ENCODE peak calls at places on chromosomes 4 and X, in four cellular contexts. D, H, B and J are unnamed samples.
A peak's percentile ranks its signal among the peaks of the same experiment; 100 is the strongest.

GRCh38 chr4:122783301-122784215 is 43.1 kb upstream of the FGF2 start:
- DNase-seq in D (peak; percentile 21), H (peak; percentile 99), B (peak; percentile 85), J (no peak)

GRCh38 chrX:101078716-101079115 is at the start of gene TMEM35A:
- DNase-seq in D (peak; percentile 8), H (peak; percentile 15), B (no peak), J (peak; percentile 25)

GRCh38 chr4:85740431-85740861 is 265.5 kb downstream of the ARHGAP24 start:
- DNase-seq in D (no peak), H (no peak), B (no peak), J (no peak)

GRCh38 chrX:110407910-110408545 is 49.4 kb downstream of the RTL9 start:
- DNase-seq in D (peak; percentile 28), H (peak; percentile 55), B (peak; percentile 70), J (peak; percentile 18)

GRCh38 chr4:114236370-114236769 is 256.9 kb upstream of the ARSJ start:
- DNase-seq in D (no peak), H (no peak), B (no peak), J (no peak)

GRCh38 chr4:5220028-5220427 is 168.7 kb downstream of the STK32B start:
- DNase-seq in D (no peak), H (no peak), B (peak; percentile 1), J (no peak)

GRCh38 chrX:103562801-103563200 is 22.5 kb upstream of the TCEAL4 start:
- DNase-seq in D (no peak), H (peak; percentile 0), B (peak; percentile 30), J (no peak)

GRCh38 chr4:99828477-99828876 is 11.8 kb downstream of the DAPP1 start:
- DNase-seq in D (no peak), H (no peak), B (peak; percentile 64), J (no peak)

GRCh38 chr4:124785645-124786044 is 73.1 kb upstream of the ANKRD50 start:
- DNase-seq in D (no peak), H (no peak), B (no peak), J (no peak)

GRCh38 chr4:26746742-26747351 is 113.8 kb upstream of the STIM2 start:
- DNase-seq in D (no peak), H (no peak), B (peak; percentile 29), J (no peak)

GRCh38 chr4:6405417-6405747 is 67.0 kb downstream of the PPP2R2C start:
- DNase-seq in D (no peak), H (no peak), B (no peak), J (peak; percentile 49)

GRCh38 chr4:173274744-173275143 is 59.4 kb downstream of the HMGB2 start:
- DNase-seq in D (no peak), H (no peak), B (no peak), J (no peak)

GRCh38 chrX:149527705-149528104 is 13.1 kb upstream of the EOLA1 start:
- DNase-seq in D (no peak), H (peak; percentile 29), B (peak; percentile 49), J (no peak)
- TF ChIP-seq CTCF in D (peak; percentile 44), H (peak; percentile 62), B (peak; percentile 68), J (peak; percentile 48)

DNA sequence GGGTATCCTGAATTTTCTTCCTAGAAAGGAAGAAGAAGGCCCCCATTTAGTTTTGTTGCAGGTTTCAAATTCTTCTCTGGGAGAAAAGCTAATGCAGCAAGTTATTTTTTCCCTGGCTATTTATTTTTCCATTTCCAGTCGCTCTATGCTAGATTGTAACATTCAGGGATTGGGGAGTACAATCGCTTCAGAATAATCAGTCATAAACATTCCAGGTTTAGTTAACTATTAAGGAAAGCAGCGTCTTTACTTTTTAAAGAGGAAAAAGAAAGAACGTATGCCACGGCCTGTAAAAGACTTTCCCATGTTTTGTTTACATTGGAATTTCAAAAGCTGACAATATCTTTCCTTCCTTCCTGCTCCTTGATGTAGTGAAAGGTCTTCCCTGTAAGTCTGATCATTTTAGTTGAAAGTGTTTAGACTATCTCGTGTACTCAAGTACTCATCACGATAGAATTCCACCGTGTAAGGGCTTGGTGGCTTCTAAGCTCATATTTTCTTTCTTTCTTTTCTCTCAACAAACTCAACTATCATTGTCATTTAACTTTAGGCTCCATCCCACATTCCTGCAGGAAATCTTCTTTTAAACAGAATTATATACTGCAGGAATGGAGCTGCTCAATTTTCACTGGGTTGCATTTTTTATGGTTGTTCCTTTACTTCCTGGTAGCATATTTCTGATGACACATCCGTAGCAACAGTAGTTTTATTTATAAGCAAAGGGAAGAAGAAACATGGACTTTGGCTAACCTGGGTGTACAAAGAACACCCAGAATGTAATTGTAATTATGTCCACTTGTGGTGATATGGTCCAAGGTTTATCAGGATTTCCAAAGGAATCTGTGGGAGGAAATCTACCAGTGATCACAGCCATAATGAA is 213.1 kb upstream of the FAT1 start:
- DNase-seq in D (no peak), H (peak; percentile 89), B (peak; percentile 84), J (no peak)
- TF ChIP-seq CTCF in D (peak; percentile 65), H (peak; percentile 45), B (peak; percentile 37), J (no peak)

GRCh38 chr4:77376788-77377460 is 219.9 kb downstream of the CCNG2 start:
- DNase-seq in D (no peak), H (no peak), B (no peak), J (peak; percentile 18)
- TF ChIP-seq CTCF in D (no peak), H (no peak), B (no peak), J (no peak)

GRCh38 chr4:77022581-77023133 is 53.1 kb downstream of the CCNI start:
- DNase-seq in D (no peak), H (peak; percentile 93), B (no peak), J (peak; percentile 55)
- TF ChIP-seq CTCF in D (no peak), H (no peak), B (no peak), J (no peak)

GRCh38 chrX:119941336-119941735 is 2.2 kb downstream of the NKAP start:
- DNase-seq in D (no peak), H (no peak), B (no peak), J (no peak)

GRCh38 chrX:119945481-119945880 is 1.9 kb upstream of the NKAP start:
- DNase-seq in D (no peak), H (no peak), B (no peak), J (no peak)

GRCh38 chrX:119942173-119942819 is 1.3 kb downstream of the NKAP start:
- DNase-seq in D (no peak), H (no peak), B (peak; percentile 0), J (no peak)

GRCh38 chrX:119942831-119943184 is 743 bp downstream of the NKAP start:
- DNase-seq in D (no peak), H (no peak), B (peak; percentile 13), J (no peak)

DNA sequence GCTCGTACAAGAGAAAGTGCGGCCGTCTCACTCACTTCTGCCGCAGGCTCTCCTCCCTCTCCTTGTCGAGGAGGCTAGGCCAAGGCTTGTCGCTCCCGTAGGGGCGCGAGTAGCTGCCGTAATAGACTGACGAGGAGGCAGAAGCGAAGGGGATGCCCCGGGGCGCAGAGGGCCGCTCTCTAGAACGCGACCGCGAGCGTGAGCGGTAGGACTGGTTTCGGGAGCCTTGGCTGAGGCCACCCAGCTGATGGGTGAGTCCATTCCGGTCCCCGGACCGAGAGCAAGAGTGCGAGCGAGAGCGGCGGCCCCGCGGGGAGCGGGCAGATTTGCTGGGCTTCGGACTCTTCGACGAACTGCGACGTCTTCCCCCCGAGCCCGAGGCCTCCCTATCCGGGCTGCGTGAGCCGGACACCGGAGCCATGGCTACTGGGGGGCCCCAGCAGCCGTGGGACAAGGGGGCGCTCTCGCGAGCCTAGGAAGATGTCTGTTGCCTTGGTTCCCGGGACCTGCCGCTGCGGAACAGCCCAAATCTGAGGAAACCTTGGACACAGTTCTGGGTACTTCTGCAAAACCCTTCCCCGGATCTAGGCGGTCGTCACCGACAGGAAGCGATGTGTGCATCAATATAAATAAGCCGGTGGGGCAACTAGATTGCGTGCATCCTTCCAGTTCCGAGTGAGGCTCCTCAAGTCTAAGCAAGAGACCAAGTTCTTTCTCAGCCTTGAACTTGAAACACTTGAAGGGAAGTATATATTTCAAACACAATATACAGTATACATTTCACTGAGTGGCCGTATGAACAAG is at the start of gene NKAP:
- DNase-seq in D (peak; percentile 84), H (peak; percentile 95), B (peak; percentile 92), J (peak; percentile 71)
- TF ChIP-seq CTCF in D (no peak), H (no peak), B (no peak), J (no peak)